ENCODE peak calls at places on chromosomes 4 and X, in seven cellular contexts. O is NAMALWA, S is fibroblast of pulmonary artery, M is left ventricle myocardium inferior, P is coronary artery, H is Calu3, F is cardiac fibroblast. Z is an unnamed sample.

GRCh38 chrX:139106111-139106510 is 394.6 kb upstream of the FGF13 start:
- DNase-seq in O (no peak), S (peak), M (no peak), P (no peak), H (no peak), F (peak), Z (peak)

GRCh38 chr4:11622961-11623725 is 194.4 kb upstream of the HS3ST1 start:
- DNase-seq in O (no peak), S (no peak), M (no peak), P (no peak), H (no peak), F (no peak), Z (no peak)

GRCh38 chrX:133053854-133054565 is 42.9 kb downstream of the USP26 start:
- DNase-seq in O (no peak), S (no peak), M (no peak), P (no peak), H (no peak), F (no peak), Z (no peak)

GRCh38 chr4:153916273-153916755 is 127.4 kb upstream of the SFRP2 start:
- DNase-seq in O (no peak), S (no peak), M (no peak), P (no peak), H (no peak), F (no peak), Z (no peak)

GRCh38 chr4:127632420-127633403 is at the start of gene INTU:
- DNase-seq in O (no peak), S (peak), M (peak), P (peak), H (peak), F (peak), Z (peak)

GRCh38 chr4:182346250-182346649 is 103.0 kb downstream of the TENM3 start:
- DNase-seq in O (no peak), S (no peak), M (no peak), P (no peak), H (no peak), F (no peak), Z (no peak)

GRCh38 chrX:111568356-111568755 is 56.9 kb downstream of the SERTM2 start:
- DNase-seq in O (no peak), S (peak), M (no peak), P (no peak), H (no peak), F (peak), Z (no peak)

GRCh38 chrX:12447448-12448154 is 309.3 kb downstream of the FRMPD4 start:
- DNase-seq in O (no peak), S (peak), M (no peak), P (no peak), H (no peak), F (peak), Z (peak)

GRCh38 chrX:13059676-13060499 is 15.5 kb upstream of the FAM9C start:
- DNase-seq in O (no peak), S (no peak), M (no peak), P (no peak), H (peak), F (no peak), Z (no peak)

GRCh38 chr4:16289872-16290554 is 63.7 kb upstream of the TAPT1 start:
- DNase-seq in O (peak), S (peak), M (no peak), P (no peak), H (no peak), F (peak), Z (peak)

GRCh38 chrX:124086411-124086810 is 124.9 kb downstream of the STAG2 start:
- DNase-seq in O (no peak), S (no peak), M (no peak), P (no peak), H (no peak), F (no peak), Z (no peak)

GRCh38 chr4:6918345-6918744 is 8.7 kb downstream of the TBC1D14 start:
- DNase-seq in O (no peak), S (no peak), M (no peak), P (no peak), H (no peak), F (no peak), Z (no peak)

GRCh38 chr4:140686799-140687198 is 69.4 kb downstream of the TBC1D9 start:
- DNase-seq in O (no peak), S (no peak), M (no peak), P (no peak), H (no peak), F (no peak), Z (no peak)

GRCh38 chr4:27154706-27155105 is 294.1 kb downstream of the STIM2 start:
- DNase-seq in O (no peak), S (peak), M (no peak), P (no peak), H (no peak), F (no peak), Z (peak)

GRCh38 chr4:107970063-107970798 is 19.5 kb upstream of the HADH start:
- DNase-seq in O (no peak), S (peak), M (no peak), P (no peak), H (no peak), F (no peak), Z (no peak)

GRCh38 chr4:19721587-19721986 is 530.1 kb upstream of the SLIT2 start:
- DNase-seq in O (no peak), S (no peak), M (no peak), P (no peak), H (no peak), F (no peak), Z (no peak)

GRCh38 chr4:172308078-172308477 is 494.9 kb downstream of the GALNTL6 start:
- DNase-seq in O (peak), S (no peak), M (no peak), P (no peak), H (no peak), F (no peak), Z (no peak)

GRCh38 chrX:150792949-150793527 is 99.8 kb downstream of the MTMR1 start:
- DNase-seq in O (no peak), S (no peak), M (no peak), P (no peak), H (no peak), F (no peak), Z (no peak)

GRCh38 chrX:7047951-7048350 is 99.6 kb upstream of the STS start:
- DNase-seq in O (peak), S (no peak), M (no peak), P (no peak), H (no peak), F (no peak), Z (no peak)

GRCh38 chr4:186798951-186799659 is 75.4 kb upstream of the FAT1 start:
- DNase-seq in O (no peak), S (peak), M (no peak), P (no peak), H (no peak), F (peak), Z (no peak)

GRCh38 chr4:39441593-39441992 is 17.1 kb downstream of the RPL9 start:
- DNase-seq in O (no peak), S (no peak), M (no peak), P (no peak), H (no peak), F (no peak), Z (no peak)

GRCh38 chrX:150984164-150984824 is 1.2 kb downstream of the HMGB3 start:
- DNase-seq in O (no peak), S (no peak), M (no peak), P (no peak), H (peak), F (no peak), Z (no peak)

GRCh38 chrX:627995-628394 is 2.6 kb upstream of the SHOX start:
- DNase-seq in O (no peak), S (no peak), M (no peak), P (no peak), H (no peak), F (no peak), Z (no peak)

GRCh38 chrX:51332188-51332942 is at the start of gene NUDT10:
- DNase-seq in O (no peak), S (peak), M (peak), P (peak), H (no peak), F (peak), Z (no peak)

GRCh38 chrX:1205681-1206611 is 6.5 kb downstream of the CRLF2 start:
- DNase-seq in O (peak), S (peak), M (no peak), P (no peak), H (peak), F (peak), Z (peak)

GRCh38 chr4:42703776-42704175 is 46.9 kb upstream of the ATP8A1 start:
- DNase-seq in O (no peak), S (no peak), M (no peak), P (no peak), H (no peak), F (no peak), Z (no peak)

GRCh38 chrX:8748855-8749254 is 16.9 kb upstream of the ANOS1 start:
- DNase-seq in O (peak), S (peak), M (no peak), P (no peak), H (peak), F (peak), Z (no peak)

GRCh38 chr4:123802082-123802658 is 405.6 kb downstream of the SPRY1 start:
- DNase-seq in O (no peak), S (no peak), M (no peak), P (no peak), H (no peak), F (no peak), Z (no peak)

GRCh38 chr4:142248946-142249345 is 597.2 kb downstream of the INPP4B start:
- DNase-seq in O (no peak), S (peak), M (no peak), P (no peak), H (no peak), F (peak), Z (peak)